ENCODE peak calls at places on chromosomes 11 and 22, in six cellular contexts. C is IMR-90, V is A549, L is K562, B is GM12878, M is HepG2. Y is an unnamed sample.

GRCh38 chr11:9276571-9276970 is 11.4 kb upstream of the DENND5A start:
- DNase-seq in L (no peak), C (no peak), B (no peak), M (no peak), V (peak; percentile 62), Y (no peak)

GRCh38 chr22:22547226-22547625 is 11.8 kb downstream of the PRAME start:
- DNase-seq in L (peak; percentile 64), M (no peak), B (no peak), V (no peak), C (no peak), Y (no peak)

GRCh38 chr11:48001438-48002021 is 21.2 kb downstream of the PTPRJ start:
- DNase-seq in C (peak; percentile 94), B (no peak), M (no peak), V (peak; percentile 84), L (no peak), Y (no peak)

GRCh38 chr11:113977701-113978100 is 2.8 kb downstream of the HTR3A start:
- DNase-seq in M (no peak), L (no peak), B (no peak), V (no peak), C (no peak), Y (no peak)

GRCh38 chr11:59776210-59777066 is 21.3 kb downstream of the STX3 start:
- DNase-seq in V (peak; percentile 88), C (peak; percentile 78), L (peak; percentile 30), B (no peak), M (peak; percentile 90), Y (no peak)

GRCh38 chr22:20438678-20439492 is 1.3 kb upstream of the SCARF2 start:
- DNase-seq in C (no peak), V (peak; percentile 17), M (peak; percentile 37), B (no peak), L (peak; percentile 86), Y (peak; percentile 56)

GRCh38 chr11:47071871-47072270 is 104.8 kb downstream of the ARFGAP2 start:
- DNase-seq in L (no peak), V (peak; percentile 32), M (no peak), C (no peak), B (no peak), Y (no peak)

GRCh38 chr22:16824718-16825687 is at the start of gene XKR3:
- DNase-seq in B (peak; percentile 37), M (no peak), V (no peak), C (no peak), L (no peak), Y (no peak)

GRCh38 chr22:19429950-19430889 is 1.3 kb downstream of the HIRA start:
- DNase-seq in V (peak; percentile 4), M (peak; percentile 75), C (peak; percentile 78), L (peak; percentile 88), B (no peak), Y (peak; percentile 35)

GRCh38 chr11:1994121-1994520 is 3.5 kb downstream of the H19 start:
- DNase-seq in V (no peak), L (no peak), C (no peak), B (no peak), M (no peak), Y (no peak)

GRCh38 chr22:43745783-43746356 is 66.2 kb downstream of the EFCAB6 start:
- DNase-seq in M (no peak), L (no peak), B (no peak), V (no peak), C (no peak), Y (no peak)

GRCh38 chr11:85821636-85822035 is 10.7 kb upstream of the SYTL2 start:
- DNase-seq in B (no peak), L (no peak), M (no peak), V (peak; percentile 62), C (peak; percentile 56), Y (no peak)

GRCh38 chr11:69044111-69045013 is 4.4 kb upstream of the TPCN2 start:
- DNase-seq in L (no peak), C (peak; percentile 72), B (no peak), M (peak; percentile 68), V (peak; percentile 84), Y (peak; percentile 31)

GRCh38 chr11:104432526-104432925 is 268.6 kb upstream of the PDGFD start:
- DNase-seq in B (no peak), M (no peak), C (no peak), V (no peak), L (no peak), Y (no peak)

GRCh38 chr22:48212727-48213126 is 1450.3 kb downstream of the TBC1D22A start:
- DNase-seq in C (no peak), V (no peak), B (no peak), L (no peak), M (no peak), Y (no peak)

GRCh38 chr11:46413755-46414465 is 22.3 kb upstream of the CHRM4 start:
- DNase-seq in M (peak; percentile 76), C (peak; percentile 10), B (no peak), L (no peak), V (peak; percentile 67), Y (no peak)

GRCh38 chr11:118778898-118779297 is 12.1 kb downstream of the DDX6 start:
- DNase-seq in C (no peak), L (no peak), M (no peak), V (no peak), B (no peak), Y (no peak)

GRCh38 chr11:71527576-71528210 is 626 bp downstream of the KRTAP5-7 start:
- DNase-seq in C (no peak), M (no peak), B (no peak), V (no peak), L (no peak), Y (no peak)

GRCh38 chr11:71525938-71526495 is 1.1 kb upstream of the KRTAP5-7 start:
- DNase-seq in M (peak; percentile 75), V (no peak), C (no peak), L (no peak), B (no peak), Y (no peak)

GRCh38 chr11:71535825-71536224 is 2.0 kb upstream of the KRTAP5-8 start:
- DNase-seq in C (no peak), M (no peak), B (no peak), L (no peak), V (no peak), Y (no peak)

GRCh38 chr11:71532016-71532610 is 5.0 kb downstream of the KRTAP5-7 start:
- DNase-seq in C (no peak), V (no peak), M (no peak), B (no peak), L (no peak), Y (no peak)

GRCh38 chr11:71530602-71531001 is 3.5 kb downstream of the KRTAP5-7 start:
- DNase-seq in C (no peak), B (no peak), L (no peak), V (no peak), M (no peak), Y (no peak)
- TF ChIP-seq BHLHE40 in C (no peak), B (no peak), L (no peak), V (no peak), M (no peak), Y (no peak)

GRCh38 chr11:27459191-27459590 is 13.4 kb downstream of the LGR4 start:
- DNase-seq in C (no peak), M (no peak), B (no peak), V (peak; percentile 84), L (no peak), Y (no peak)

GRCh38 chr11:27456140-27456801 is 16.3 kb downstream of the LGR4 start:
- DNase-seq in V (peak; percentile 73), M (peak; percentile 55), L (no peak), C (peak; percentile 50), B (no peak), Y (no peak)

GRCh38 chr11:27456802-27457329 is 15.7 kb downstream of the LGR4 start:
- DNase-seq in B (no peak), L (no peak), V (no peak), M (no peak), C (no peak), Y (no peak)

GRCh38 chr11:27460158-27460565 is 12.4 kb downstream of the LGR4 start:
- DNase-seq in V (no peak), L (no peak), M (peak; percentile 96), C (no peak), B (no peak), Y (no peak)

DNA sequence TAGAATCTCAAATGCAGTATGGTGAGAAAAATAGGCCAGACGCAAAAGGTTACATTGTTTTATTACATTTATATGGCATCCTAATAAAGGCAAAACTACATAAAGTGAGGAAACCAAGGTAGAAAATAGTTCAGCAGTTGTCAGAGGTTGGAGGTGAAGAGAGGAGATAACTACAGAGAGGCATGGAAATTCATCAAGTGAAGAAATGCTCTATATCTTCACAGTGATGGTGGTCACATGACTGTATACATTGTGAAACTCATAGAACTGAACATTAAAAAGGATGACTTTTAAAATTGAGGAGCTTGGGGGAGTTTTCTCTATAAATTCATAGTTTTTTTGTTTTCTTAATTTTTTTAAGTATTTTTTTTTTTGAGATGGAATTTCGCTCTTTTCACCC is 14.4 kb downstream of the LGR4 start:
- DNase-seq in V (no peak), B (no peak), M (no peak), L (no peak), C (no peak), Y (no peak)
- TF ChIP-seq BHLHE40 in V (no peak), B (no peak), M (no peak), L (no peak), C (no peak), Y (no peak)

DNA sequence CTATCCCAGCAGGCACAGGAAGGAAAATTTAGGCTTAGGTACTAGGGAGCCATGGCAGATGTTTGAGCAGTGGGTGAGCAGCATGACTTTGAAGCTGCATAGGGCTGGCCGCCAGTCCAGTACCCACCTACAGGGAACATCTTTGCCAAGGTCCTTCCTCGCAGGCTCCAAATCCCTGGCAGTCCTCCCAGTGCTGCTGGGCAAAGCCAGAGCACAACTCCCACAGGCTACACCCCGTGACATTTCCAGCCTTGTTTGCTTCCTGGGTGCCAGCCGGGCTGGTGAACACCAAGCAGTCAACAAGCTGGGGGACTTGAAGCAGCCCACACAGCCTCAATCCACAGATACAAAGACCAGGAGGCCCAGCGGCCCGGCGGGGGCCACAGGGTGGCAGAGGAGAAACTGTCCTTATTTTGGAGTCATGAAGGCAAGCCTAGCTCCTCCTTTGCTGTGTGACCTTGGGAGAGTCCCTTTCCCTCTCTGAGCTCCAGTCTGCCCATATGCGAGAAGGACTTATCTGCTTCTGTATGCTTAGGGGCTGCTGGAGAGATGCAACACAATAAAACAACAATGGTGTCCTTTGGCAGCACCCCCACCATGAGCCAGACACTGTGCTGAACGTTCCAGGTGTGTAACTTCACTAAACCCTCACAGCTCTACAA is 28.0 kb downstream of the TPST2 start:
- DNase-seq in C (no peak), V (no peak), M (no peak), L (no peak), B (no peak), Y (no peak)
- TF ChIP-seq BHLHE40 in C (no peak), V (no peak), M (no peak), L (no peak), B (no peak), Y (no peak)

DNA sequence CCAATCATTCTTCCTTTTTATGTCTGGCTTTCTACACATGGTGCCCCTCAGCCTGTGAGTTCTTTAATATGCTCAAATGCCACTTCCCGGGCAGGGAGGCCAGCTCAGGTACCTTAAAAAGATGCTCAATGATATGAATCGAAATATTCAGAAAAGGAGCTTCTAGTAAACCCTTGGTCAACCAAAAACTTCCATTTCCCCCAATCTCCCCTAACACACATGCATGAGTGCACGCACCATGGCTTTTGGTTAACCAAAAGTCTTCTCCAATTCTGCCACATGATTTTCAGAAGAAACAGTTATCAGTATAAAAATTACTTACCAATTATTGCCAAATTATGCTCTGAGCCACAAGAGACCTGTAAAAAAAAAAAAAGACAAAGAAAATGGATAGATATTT is 135.0 kb downstream of the SERGEF start:
- DNase-seq in V (no peak), C (no peak), L (no peak), B (peak; percentile 9), M (no peak), Y (no peak)
- TF ChIP-seq BHLHE40 in V (no peak), C (no peak), L (no peak), B (no peak), M (no peak), Y (no peak)